ENCODE peak calls at places on chromosome 13, in seven cellular contexts. J is body of pancreas; F is dorsolateral prefrontal cortex; W is NCI-H1694; A is hypothalamus; I is activated CD4-positive, alpha-beta memory T cell treated with anti-CD3 and anti-CD28 coated beads, Interleukin-2, amount 10 ng/mL, durations not matched to agents 7 days and 5 days; N is T1000. S is an unnamed sample.

GRCh38 chr13:99071666-99072065 is 93.8 kb upstream of the DOCK9 start:
- DNase-seq in J (no peak), F (no peak), W (no peak), A (no peak), I (no peak), N (no peak), S (no peak)

GRCh38 chr13:40206241-40207109 is 460.0 kb downstream of the FOXO1 start:
- DNase-seq in J (peak), F (no peak), W (peak), A (no peak), I (peak), N (no peak), S (no peak)

GRCh38 chr13:22828081-22828480 is 352.7 kb upstream of the SGCG start:
- DNase-seq in J (no peak), F (no peak), W (no peak), A (no peak), I (no peak), N (no peak), S (no peak)

GRCh38 chr13:43433691-43434121 is 353.1 kb downstream of the ENOX1 start:
- DNase-seq in J (no peak), F (no peak), W (no peak), A (no peak), I (no peak), N (no peak), S (no peak)

GRCh38 chr13:106088094-106088493 is 447.4 kb downstream of the EFNB2 start:
- DNase-seq in J (no peak), F (no peak), W (no peak), A (no peak), I (no peak), N (no peak), S (no peak)

GRCh38 chr13:99199541-99200432 is 867 bp upstream of the UBAC2 start:
- DNase-seq in J (peak), F (no peak), W (no peak), A (peak), I (no peak), N (no peak), S (no peak)

GRCh38 chr13:73090116-73090811 is 31.5 kb downstream of the KLF5 start:
- DNase-seq in J (peak), F (no peak), W (no peak), A (no peak), I (peak), N (peak), S (no peak)

GRCh38 chr13:25762795-25763377 is 288.9 kb downstream of the SHISA2 start:
- DNase-seq in J (no peak), F (no peak), W (no peak), A (no peak), I (no peak), N (no peak), S (no peak)

GRCh38 chr13:39035204-39035603 is 2.7 kb downstream of the PROSER1 start:
- DNase-seq in J (no peak), F (no peak), W (no peak), A (no peak), I (no peak), N (no peak), S (no peak)

GRCh38 chr13:73610799-73611592 is 523.2 kb downstream of the KLF12 start:
- DNase-seq in J (no peak), F (no peak), W (no peak), A (no peak), I (no peak), N (no peak), S (no peak)

GRCh38 chr13:108322206-108322824 is 52.8 kb downstream of the TNFSF13B start:
- DNase-seq in J (no peak), F (no peak), W (peak), A (no peak), I (no peak), N (no peak), S (peak)

GRCh38 chr13:51221674-51222509 is at the start of gene FAM124A:
- DNase-seq in J (peak), F (no peak), W (no peak), A (peak), I (peak), N (no peak), S (no peak)

GRCh38 chr13:37173214-37173613 is 67.8 kb upstream of the CSNK1A1L start:
- DNase-seq in J (no peak), F (no peak), W (no peak), A (no peak), I (no peak), N (no peak), S (no peak)

GRCh38 chr13:93080587-93080986 is 146.0 kb upstream of the GPC6 start:
- DNase-seq in J (no peak), F (no peak), W (no peak), A (no peak), I (no peak), N (no peak), S (no peak)

GRCh38 chr13:29543230-29544215 is 52.0 kb downstream of the SLC7A1 start:
- DNase-seq in J (no peak), F (no peak), W (no peak), A (no peak), I (peak), N (peak), S (no peak)

GRCh38 chr13:94656766-94657165 is 55.1 kb downstream of the GPR180 start:
- DNase-seq in J (no peak), F (no peak), W (no peak), A (no peak), I (peak), N (peak), S (no peak)

GRCh38 chr13:107994137-107994536 is 221.2 kb downstream of the LIG4 start:
- DNase-seq in J (no peak), F (no peak), W (no peak), A (no peak), I (no peak), N (no peak), S (no peak)

GRCh38 chr13:21668665-21669599 is 1.9 kb upstream of the FGF9 start:
- DNase-seq in J (peak), F (peak), W (no peak), A (no peak), I (peak), N (no peak), S (no peak)

GRCh38 chr13:101520672-101521071 is 68.2 kb downstream of the ITGBL1 start:
- DNase-seq in J (no peak), F (no peak), W (no peak), A (no peak), I (peak), N (no peak), S (no peak)

GRCh38 chr13:53507741-53508140 is 479.1 kb downstream of the OLFM4 start:
- DNase-seq in J (no peak), F (no peak), W (no peak), A (no peak), I (no peak), N (no peak), S (no peak)

GRCh38 chr13:87295636-87296035 is 375.5 kb upstream of the SLITRK5 start:
- DNase-seq in J (no peak), F (no peak), W (no peak), A (no peak), I (no peak), N (no peak), S (no peak)

GRCh38 chr13:84470528-84470927 is 588.3 kb upstream of the SLITRK1 start:
- DNase-seq in J (no peak), F (no peak), W (no peak), A (no peak), I (no peak), N (no peak), S (no peak)

GRCh38 chr13:104385409-104385808 is 1319.2 kb upstream of the SLC10A2 start:
- DNase-seq in J (no peak), F (no peak), W (no peak), A (no peak), I (no peak), N (no peak), S (no peak)

GRCh38 chr13:46754812-46755211 is 42.1 kb downstream of the ESD start:
- DNase-seq in J (no peak), F (no peak), W (no peak), A (no peak), I (no peak), N (no peak), S (no peak)

GRCh38 chr13:30985637-30986205 is 53.3 kb downstream of the TEX26 start:
- DNase-seq in J (no peak), F (no peak), W (no peak), A (no peak), I (no peak), N (no peak), S (no peak)

GRCh38 chr13:99059498-99060070 is 81.7 kb upstream of the DOCK9 start:
- DNase-seq in J (no peak), F (no peak), W (no peak), A (no peak), I (no peak), N (no peak), S (no peak)

GRCh38 chr13:95153647-95154405 is 147.4 kb downstream of the ABCC4 start:
- DNase-seq in J (no peak), F (no peak), W (no peak), A (no peak), I (no peak), N (no peak), S (no peak)

GRCh38 chr13:75725784-75726183 is 89.7 kb downstream of the LMO7 start:
- DNase-seq in J (no peak), F (no peak), W (no peak), A (no peak), I (no peak), N (no peak), S (no peak)

GRCh38 chr13:51721485-51721884 is 82.5 kb downstream of the DHRS12 start:
- DNase-seq in J (peak), F (no peak), W (no peak), A (no peak), I (no peak), N (no peak), S (no peak)

GRCh38 chr13:31846984-31847752 is 107.8 kb downstream of the RXFP2 start:
- DNase-seq in J (no peak), F (no peak), W (no peak), A (no peak), I (no peak), N (no peak), S (no peak)

GRCh38 chr13:85725433-85725832 is 73.8 kb downstream of the SLITRK6 start:
- DNase-seq in J (no peak), F (no peak), W (no peak), A (no peak), I (no peak), N (no peak), S (no peak)

GRCh38 chr13:114063545-114064515 is 68.6 kb downstream of the RASA3 start:
- DNase-seq in J (peak), F (no peak), W (no peak), A (no peak), I (no peak), N (no peak), S (no peak)

GRCh38 chr13:51542358-51542972 is 41.8 kb upstream of the WDFY2 start:
- DNase-seq in J (peak), F (no peak), W (no peak), A (no peak), I (no peak), N (no peak), S (no peak)